ENCODE peak calls at places on chromosomes 13 and 19, in eight cellular contexts. Z is C1 segment of cervical spinal cord, P is NCI-H1092, E is GM19239, Y is left ventricle myocardium superior, B is activated T-cell treated with anti-CD3 and anti-CD28 coated beads for 1 hour, D is lower leg skin, A is myocyte. I is an unnamed sample.

GRCh38 chr13:46355906-46356305 is 31.1 kb downstream of the RUBCNL start:
- DNase-seq in Z (no peak), P (no peak), E (no peak), Y (no peak), B (no peak), D (no peak), A (no peak), I (no peak)

GRCh38 chr13:98443800-98444325 is 133.0 kb downstream of the STK24 start:
- DNase-seq in Z (no peak), P (no peak), E (no peak), Y (no peak), B (no peak), D (no peak), A (no peak), I (no peak)

GRCh38 chr13:21894091-21894490 is 223.2 kb downstream of the FGF9 start:
- DNase-seq in Z (no peak), P (peak; percentile 75), E (no peak), Y (no peak), B (no peak), D (no peak), A (no peak), I (no peak)

GRCh38 chr19:46192990-46193650 is 36.4 kb upstream of the IGFL1 start:
- DNase-seq in Z (no peak), P (no peak), E (no peak), Y (no peak), B (no peak), D (peak; percentile 83), A (peak; percentile 63), I (no peak)

GRCh38 chr13:44934724-44935123 is 54.5 kb downstream of the NUFIP1 start:
- DNase-seq in Z (no peak), P (no peak), E (no peak), Y (no peak), B (no peak), D (no peak), A (peak; percentile 25), I (no peak)

GRCh38 chr19:50912727-50913716 is 1.8 kb upstream of the KLK4 start:
- DNase-seq in Z (no peak), P (no peak), E (no peak), Y (no peak), B (no peak), D (no peak), A (no peak), I (no peak)

GRCh38 chr19:11324079-11324661 is 15.3 kb downstream of the RAB3D start:
- DNase-seq in Z (peak; percentile 68), P (peak; percentile 73), E (peak; percentile 42), Y (peak; percentile 76), B (no peak), D (peak; percentile 84), A (peak; percentile 71), I (peak; percentile 55)

GRCh38 chr19:24000656-24001055 is 86.0 kb downstream of the ZNF726 start:
- DNase-seq in Z (no peak), P (no peak), E (no peak), Y (no peak), B (no peak), D (no peak), A (no peak), I (no peak)

GRCh38 chr13:44331912-44332840 is 41.4 kb upstream of the SERP2 start:
- DNase-seq in Z (peak; percentile 31), P (peak; percentile 63), E (no peak), Y (peak; percentile 72), B (no peak), D (no peak), A (peak; percentile 79), I (peak; percentile 97)

GRCh38 chr19:46946611-46947238 is 72.9 kb upstream of the NPAS1 start:
- DNase-seq in Z (no peak), P (no peak), E (no peak), Y (no peak), B (no peak), D (no peak), A (no peak), I (no peak)

GRCh38 chr19:38737921-38738731 is 6.1 kb downstream of the CAPN12 start:
- DNase-seq in Z (no peak), P (no peak), E (no peak), Y (no peak), B (no peak), D (no peak), A (no peak), I (no peak)

GRCh38 chr13:23510979-23511735 is 59.1 kb upstream of the TNFRSF19 start:
- DNase-seq in Z (no peak), P (peak; percentile 6), E (no peak), Y (no peak), B (no peak), D (no peak), A (peak; percentile 73), I (no peak)

GRCh38 chr19:28332351-28332750 is 880.6 kb downstream of the UQCRFS1 start:
- DNase-seq in Z (no peak), P (no peak), E (no peak), Y (no peak), B (no peak), D (no peak), A (no peak), I (no peak)

GRCh38 chr13:76685938-76686337 is 200.3 kb downstream of the KCTD12 start:
- DNase-seq in Z (no peak), P (no peak), E (no peak), Y (no peak), B (no peak), D (no peak), A (no peak), I (no peak)

GRCh38 chr19:42191855-42192254 is 25.6 kb downstream of the DEDD2 start:
- DNase-seq in Z (no peak), P (no peak), E (no peak), Y (no peak), B (no peak), D (peak; percentile 57), A (no peak), I (no peak)

GRCh38 chr13:103187621-103188020 is 121.4 kb upstream of the SLC10A2 start:
- DNase-seq in Z (no peak), P (no peak), E (no peak), Y (no peak), B (no peak), D (no peak), A (no peak), I (no peak)

GRCh38 chr19:42325896-42326771 is 699 bp downstream of the MEGF8 start:
- DNase-seq in Z (no peak), P (no peak), E (no peak), Y (peak; percentile 47), B (no peak), D (no peak), A (peak; percentile 61), I (no peak)